ENCODE peak calls at places on chromosomes 2 and 18, in five cellular contexts. N, I, Y, Z and C are unnamed samples.

GRCh38 chr2:200306969-200307811 is 697 bp downstream of the SPATS2L start:
- DNase-seq in N (peak; percentile 70), I (peak; percentile 13), Y (peak; percentile 70), Z (peak; percentile 36), C (peak; percentile 58)

GRCh38 chr2:69827796-69828540 is 1.5 kb upstream of the GMCL1 start:
- DNase-seq in N (no peak), I (no peak), Y (no peak), Z (no peak), C (no peak)

GRCh38 chr2:216315817-216316603 is 56.3 kb downstream of the MARCHF4 start:
- DNase-seq in N (no peak), I (no peak), Y (no peak), Z (no peak), C (no peak)

GRCh38 chr2:8587920-8588830 is 93.7 kb upstream of the ID2 start:
- DNase-seq in N (peak; percentile 42), I (no peak), Y (no peak), Z (no peak), C (no peak)

GRCh38 chr2:240162531-240162930 is 22.1 kb upstream of the OTOS start:
- DNase-seq in N (no peak), I (no peak), Y (peak; percentile 32), Z (no peak), C (no peak)

GRCh38 chr2:44100351-44100750 is 68.3 kb upstream of the PPM1B start:
- DNase-seq in N (peak; percentile 78), I (no peak), Y (peak; percentile 77), Z (peak; percentile 69), C (peak; percentile 6)

GRCh38 chr2:61220768-61221167 is 58.8 kb downstream of the C2orf74 start:
- DNase-seq in N (no peak), I (no peak), Y (no peak), Z (no peak), C (no peak)

GRCh38 chr18:54119524-54120019 is 104.9 kb downstream of the MBD2 start:
- DNase-seq in N (no peak), I (peak; percentile 12), Y (no peak), Z (no peak), C (peak; percentile 47)

GRCh38 chr2:132721938-132722337 is 51.9 kb upstream of the LYPD1 start:
- DNase-seq in N (no peak), I (no peak), Y (no peak), Z (no peak), C (no peak)

GRCh38 chr2:23350026-23350791 is 34.8 kb upstream of the KLHL29 start:
- DNase-seq in N (peak; percentile 56), I (no peak), Y (no peak), Z (no peak), C (no peak)

GRCh38 chr2:8631465-8632005 is 50.3 kb upstream of the ID2 start:
- DNase-seq in N (no peak), I (no peak), Y (no peak), Z (no peak), C (no peak)

GRCh38 chr2:197958592-197958991 is 154.2 kb downstream of the PLCL1 start:
- DNase-seq in N (no peak), I (no peak), Y (no peak), Z (no peak), C (no peak)

GRCh38 chr2:225165052-225165451 is 122.8 kb upstream of the DOCK10 start:
- DNase-seq in N (no peak), I (no peak), Y (no peak), Z (no peak), C (no peak)

GRCh38 chr2:152594792-152595191 is 122.5 kb downstream of the PRPF40A start:
- DNase-seq in N (peak; percentile 89), I (no peak), Y (peak; percentile 71), Z (peak; percentile 31), C (no peak)

GRCh38 chr18:36101943-36102342 is 27.2 kb downstream of the SLC39A6 start:
- DNase-seq in N (no peak), I (no peak), Y (no peak), Z (no peak), C (no peak)

GRCh38 chr2:191030521-191031154 is 16.7 kb upstream of the STAT1 start:
- DNase-seq in N (no peak), I (peak; percentile 58), Y (no peak), Z (no peak), C (peak; percentile 54)

GRCh38 chr2:222656544-222657446 is 903 bp upstream of the FARSB start:
- DNase-seq in N (no peak), I (no peak), Y (no peak), Z (no peak), C (no peak)

GRCh38 chr18:3219621-3220335 is at the start of gene MYOM1:
- DNase-seq in N (no peak), I (no peak), Y (no peak), Z (no peak), C (no peak)

GRCh38 chr2:182949572-182950189 is 83.2 kb upstream of the FRZB start:
- DNase-seq in N (no peak), I (no peak), Y (no peak), Z (no peak), C (no peak)

GRCh38 chr2:16546128-16546754 is 119.4 kb downstream of the CYRIA start:
- DNase-seq in N (no peak), I (no peak), Y (no peak), Z (no peak), C (peak; percentile 35)

GRCh38 chr2:953975-954686 is 3.5 kb downstream of the SNTG2 start:
- DNase-seq in N (no peak), I (no peak), Y (no peak), Z (no peak), C (peak; percentile 4)

GRCh38 chr2:71884303-71885042 is 263.2 kb downstream of the CYP26B1 start:
- DNase-seq in N (peak; percentile 64), I (no peak), Y (no peak), Z (no peak), C (no peak)

GRCh38 chr2:160790738-160791137 is 297.1 kb upstream of the RBMS1 start:
- DNase-seq in N (no peak), I (no peak), Y (no peak), Z (no peak), C (no peak)

GRCh38 chr18:35267161-35267651 is 22.8 kb downstream of the ZSCAN30 start:
- DNase-seq in N (peak; percentile 88), I (peak; percentile 72), Y (peak; percentile 93), Z (peak; percentile 85), C (peak; percentile 60)

GRCh38 chr2:51995293-51995692 is 963.4 kb upstream of the NRXN1 start:
- DNase-seq in N (no peak), I (no peak), Y (no peak), Z (no peak), C (no peak)

GRCh38 chr2:69366-70344 is 23.4 kb upstream of the FAM110C start:
- DNase-seq in N (no peak), I (no peak), Y (no peak), Z (no peak), C (peak; percentile 77)

GRCh38 chr2:151258121-151258520 is 3.5 kb downstream of the RBM43 start:
- DNase-seq in N (no peak), I (no peak), Y (no peak), Z (no peak), C (no peak)

GRCh38 chr2:237909075-237909695 is 49.8 kb downstream of the RAMP1 start:
- DNase-seq in N (no peak), I (no peak), Y (peak; percentile 62), Z (no peak), C (no peak)

GRCh38 chr2:218448934-218449333 is 30.0 kb downstream of the VIL1 start:
- DNase-seq in N (no peak), I (no peak), Y (no peak), Z (no peak), C (peak; percentile 88)

GRCh38 chr2:144405313-144405710 is 114.6 kb downstream of the ZEB2 start:
- DNase-seq in N (no peak), I (no peak), Y (no peak), Z (no peak), C (no peak)

GRCh38 chr2:144402282-144402681 is 117.6 kb downstream of the ZEB2 start:
- DNase-seq in N (no peak), I (no peak), Y (no peak), Z (no peak), C (no peak)

GRCh38 chr2:144404621-144405312 is 115.2 kb downstream of the ZEB2 start:
- DNase-seq in N (no peak), I (no peak), Y (no peak), Z (no peak), C (no peak)

GRCh38 chr2:144406111-144406788 is 113.7 kb downstream of the ZEB2 start:
- DNase-seq in N (no peak), I (no peak), Y (no peak), Z (no peak), C (no peak)

GRCh38 chr2:144403940-144404339 is 116.0 kb downstream of the ZEB2 start:
- DNase-seq in N (no peak), I (no peak), Y (no peak), Z (no peak), C (no peak)
- H3K27ac ChIP-seq in N (no peak overlapping the region), I (no peak overlapping the region), Y (no peak overlapping the region), Z (no peak overlapping the region), C (no peak overlapping the region)

DNA sequence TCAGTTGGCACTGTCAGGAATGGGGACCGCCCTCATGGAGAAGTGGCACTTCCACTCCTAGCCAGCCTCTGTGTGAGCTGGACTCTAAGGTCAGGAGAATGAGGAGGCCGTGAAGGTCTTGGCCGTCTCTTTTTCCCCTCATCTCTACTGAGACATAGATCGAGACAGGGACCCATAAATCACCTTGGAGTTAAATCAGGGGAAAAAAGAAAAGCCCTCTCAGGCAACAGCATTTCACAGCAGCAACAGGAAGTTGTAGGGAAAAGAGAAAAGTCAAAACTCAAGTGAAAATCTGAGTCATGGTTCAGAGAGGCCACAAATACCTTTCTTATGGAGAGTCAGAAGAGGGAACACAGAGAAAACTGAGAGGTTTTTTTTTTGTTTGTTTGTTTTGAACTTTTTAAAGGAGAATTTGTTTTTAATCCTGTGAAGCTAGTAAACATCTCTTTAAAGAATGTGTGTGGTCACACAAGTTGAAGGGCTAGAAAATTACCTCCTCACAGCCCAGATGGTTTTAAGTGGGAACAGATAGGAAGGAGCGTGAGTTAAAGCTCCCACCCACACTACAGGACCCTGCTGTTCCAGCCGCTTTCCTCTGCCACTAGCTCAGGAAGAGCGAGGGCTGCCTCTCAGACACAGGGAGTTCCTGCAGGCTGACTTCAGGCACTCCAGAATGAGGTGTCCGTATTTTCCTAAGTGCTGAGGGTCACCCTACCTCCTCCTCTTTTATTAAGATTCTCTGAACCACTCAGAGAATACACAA is 30.6 kb upstream of the CYP1B1 start:
- DNase-seq in N (no peak), I (no peak), Y (no peak), Z (no peak), C (no peak)
- H3K27ac ChIP-seq in N (peak overlapping the region; percentile 46), I (no peak overlapping the region), Y (peak overlapping the region; percentile 1), Z (peak overlapping the region; percentile 98), C (no peak overlapping the region)

GRCh38 chr18:49321271-49321670 is 139.2 kb downstream of the DYM start:
- DNase-seq in N (no peak), I (no peak), Y (no peak), Z (no peak), C (no peak)
- H3K27ac ChIP-seq in N (no peak overlapping the region), I (no peak overlapping the region), Y (no peak overlapping the region), Z (peak overlapping the region; percentile 24), C (no peak overlapping the region)

DNA sequence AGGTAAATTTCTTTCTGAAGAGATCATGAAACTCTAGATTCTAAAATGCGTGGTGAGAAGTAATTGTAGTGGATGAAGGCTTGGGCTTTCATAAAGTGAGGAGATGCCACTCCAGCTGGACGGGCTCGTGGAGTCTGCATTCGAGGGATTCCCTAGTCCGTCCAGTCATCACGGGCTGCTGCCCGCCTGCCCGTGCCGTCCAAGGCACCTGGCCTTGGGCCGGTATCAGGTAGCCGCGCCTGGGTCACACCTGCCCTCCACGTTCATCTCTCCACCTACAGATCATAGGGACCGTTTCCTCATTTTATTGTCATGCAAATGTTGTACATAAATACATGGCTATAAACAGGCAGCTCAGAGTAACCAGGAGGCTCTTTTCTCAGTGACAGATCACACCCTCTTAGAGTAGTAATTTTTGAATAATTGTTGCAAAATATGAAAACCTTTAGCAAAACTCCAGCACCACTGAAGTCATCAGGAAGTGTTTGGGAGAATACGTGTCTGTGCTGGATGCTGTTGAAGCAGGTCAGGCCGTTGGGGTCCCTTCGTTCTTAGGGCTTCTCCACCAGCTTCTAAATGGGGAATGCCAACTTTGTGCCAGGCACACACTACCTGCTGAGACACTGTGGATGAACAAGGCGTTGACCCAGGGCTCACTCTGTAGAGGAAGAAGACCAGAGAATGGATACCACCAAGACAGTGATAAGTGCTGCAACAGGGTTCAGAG is 112.6 kb downstream of the FAM210A start:
- DNase-seq in N (no peak), I (peak; percentile 28), Y (peak; percentile 44), Z (no peak), C (peak; percentile 6)
- H3K27ac ChIP-seq in N (peak overlapping the region; percentile 14), I (no peak overlapping the region), Y (no peak overlapping the region), Z (no peak overlapping the region), C (peak overlapping the region; percentile 74)